ENCODE peak calls at places on chromosomes 2 and 18, in seven cellular contexts. One of them, this sample, is unnamed.
A peak's percentile ranks its signal among the peaks of the same experiment; 100 is the strongest.

GRCh38 chr2:238236571-238236970 is 3.3 kb downstream of the HES6 start:
- DNase-seq in nephron progenitor cell: no peak
- DNase-seq in PC-9: no peak
- DNase-seq in H9: no peak
- DNase-seq in RWPE1: no peak
- DNase-seq in GM13976: no peak
- DNase-seq in A549: no peak
- DNase-seq in this sample: no peak

GRCh38 chr2:157868993-157869392 is 7.1 kb downstream of the ACVR1 start:
- DNase-seq in nephron progenitor cell: no peak
- DNase-seq in GM13976: no peak
- DNase-seq in A549: no peak
- DNase-seq in PC-9: no peak
- DNase-seq in RWPE1: no peak
- DNase-seq in H9: no peak
- DNase-seq in this sample: no peak

GRCh38 chr18:73979742-73980141 is 167.9 kb downstream of the FBXO15 start:
- DNase-seq in PC-9: no peak
- DNase-seq in GM13976: no peak
- DNase-seq in A549: no peak
- DNase-seq in H9: no peak
- DNase-seq in RWPE1: peak; percentile 20
- DNase-seq in nephron progenitor cell: no peak
- DNase-seq in this sample: no peak

GRCh38 chr2:636649-637405 is 40.4 kb downstream of the TMEM18 start:
- DNase-seq in H9: peak; percentile 75
- DNase-seq in GM13976: peak; percentile 80
- DNase-seq in PC-9: peak; percentile 41
- DNase-seq in RWPE1: peak; percentile 67
- DNase-seq in nephron progenitor cell: peak; percentile 79
- DNase-seq in A549: peak; percentile 48
- DNase-seq in this sample: no peak

GRCh38 chr18:48590678-48591077 is 51.8 kb downstream of the CTIF start:
- DNase-seq in GM13976: no peak
- DNase-seq in H9: no peak
- DNase-seq in nephron progenitor cell: no peak
- DNase-seq in A549: peak; percentile 20
- DNase-seq in RWPE1: no peak
- DNase-seq in PC-9: no peak
- DNase-seq in this sample: no peak

GRCh38 chr18:72086421-72086820 is 457.7 kb downstream of the CBLN2 start:
- DNase-seq in PC-9: no peak
- DNase-seq in RWPE1: peak; percentile 0
- DNase-seq in H9: no peak
- DNase-seq in GM13976: no peak
- DNase-seq in nephron progenitor cell: no peak
- DNase-seq in A549: no peak
- DNase-seq in this sample: no peak

GRCh38 chr2:34408100-34408499 is 809.0 kb upstream of the FAM98A start:
- DNase-seq in RWPE1: no peak
- DNase-seq in nephron progenitor cell: no peak
- DNase-seq in PC-9: no peak
- DNase-seq in GM13976: no peak
- DNase-seq in H9: no peak
- DNase-seq in A549: no peak
- DNase-seq in this sample: no peak

GRCh38 chr2:8685697-8686358 is 4.0 kb downstream of the ID2 start:
- DNase-seq in PC-9: peak; percentile 55
- DNase-seq in nephron progenitor cell: peak; percentile 94
- DNase-seq in GM13976: peak; percentile 85
- DNase-seq in A549: peak; percentile 77
- DNase-seq in RWPE1: peak; percentile 59
- DNase-seq in H9: peak; percentile 74
- DNase-seq in this sample: peak; percentile 92

GRCh38 chr18:52190195-52190594 is 149.8 kb upstream of the DCC start:
- DNase-seq in H9: no peak
- DNase-seq in GM13976: no peak
- DNase-seq in A549: no peak
- DNase-seq in nephron progenitor cell: no peak
- DNase-seq in PC-9: no peak
- DNase-seq in RWPE1: no peak
- DNase-seq in this sample: no peak

GRCh38 chr18:26992920-26993319 is 127.4 kb upstream of the AQP4 start:
- DNase-seq in A549: no peak
- DNase-seq in GM13976: no peak
- DNase-seq in PC-9: no peak
- DNase-seq in RWPE1: no peak
- DNase-seq in H9: no peak
- DNase-seq in nephron progenitor cell: no peak
- DNase-seq in this sample: no peak

GRCh38 chr18:24460388-24460787 is at the start of gene HRH4:
- DNase-seq in A549: no peak
- DNase-seq in RWPE1: no peak
- DNase-seq in nephron progenitor cell: no peak
- DNase-seq in GM13976: no peak
- DNase-seq in H9: no peak
- DNase-seq in PC-9: no peak
- DNase-seq in this sample: no peak

GRCh38 chr2:149076863-149077412 is 38.4 kb downstream of the LYPD6B start:
- DNase-seq in RWPE1: no peak
- DNase-seq in GM13976: no peak
- DNase-seq in PC-9: peak; percentile 67
- DNase-seq in nephron progenitor cell: peak; percentile 23
- DNase-seq in A549: no peak
- DNase-seq in H9: peak; percentile 54
- DNase-seq in this sample: no peak

GRCh38 chr2:215554689-215555088 is 118.8 kb upstream of the FN1 start:
- DNase-seq in RWPE1: peak; percentile 34
- DNase-seq in nephron progenitor cell: no peak
- DNase-seq in A549: no peak
- DNase-seq in H9: no peak
- DNase-seq in GM13976: no peak
- DNase-seq in PC-9: no peak
- DNase-seq in this sample: no peak

GRCh38 chr2:69306897-69307695 is 79.9 kb downstream of the GFPT1 start:
- DNase-seq in RWPE1: peak; percentile 70
- DNase-seq in PC-9: peak; percentile 72
- DNase-seq in H9: peak; percentile 87
- DNase-seq in nephron progenitor cell: peak; percentile 88
- DNase-seq in A549: peak; percentile 90
- DNase-seq in GM13976: peak; percentile 94
- DNase-seq in this sample: peak; percentile 94

GRCh38 chr2:197207106-197207505 is 103.5 kb downstream of the ANKRD44 start:
- DNase-seq in nephron progenitor cell: no peak
- DNase-seq in RWPE1: no peak
- DNase-seq in H9: no peak
- DNase-seq in GM13976: no peak
- DNase-seq in A549: no peak
- DNase-seq in PC-9: no peak
- DNase-seq in this sample: no peak

GRCh38 chr2:36819090-36819711 is 122.7 kb downstream of the VIT start:
- DNase-seq in PC-9: no peak
- DNase-seq in A549: no peak
- DNase-seq in RWPE1: no peak
- DNase-seq in GM13976: no peak
- DNase-seq in H9: no peak
- DNase-seq in nephron progenitor cell: no peak
- DNase-seq in this sample: no peak
- TF ChIP-seq CTCF in PC-9: no peak
- TF ChIP-seq CTCF in A549: no peak
- TF ChIP-seq CTCF in RWPE1: no peak
- TF ChIP-seq CTCF in GM13976: no peak
- TF ChIP-seq CTCF in H9: peak; percentile 59
- TF ChIP-seq CTCF in nephron progenitor cell: no peak
- TF ChIP-seq CTCF in this sample: no peak

GRCh38 chr2:14647714-14648113 is 15.2 kb downstream of the LRATD1 start:
- DNase-seq in H9: no peak
- DNase-seq in PC-9: no peak
- DNase-seq in nephron progenitor cell: no peak
- DNase-seq in RWPE1: no peak
- DNase-seq in GM13976: no peak
- DNase-seq in A549: no peak
- DNase-seq in this sample: no peak

GRCh38 chr2:14638488-14638887 is 6.0 kb downstream of the LRATD1 start:
- DNase-seq in H9: no peak
- DNase-seq in GM13976: no peak
- DNase-seq in PC-9: no peak
- DNase-seq in A549: no peak
- DNase-seq in RWPE1: no peak
- DNase-seq in nephron progenitor cell: no peak
- DNase-seq in this sample: no peak

GRCh38 chr2:14641116-14641515 is 8.6 kb downstream of the LRATD1 start:
- DNase-seq in RWPE1: no peak
- DNase-seq in PC-9: no peak
- DNase-seq in GM13976: no peak
- DNase-seq in nephron progenitor cell: no peak
- DNase-seq in A549: no peak
- DNase-seq in H9: no peak
- DNase-seq in this sample: no peak

DNA sequence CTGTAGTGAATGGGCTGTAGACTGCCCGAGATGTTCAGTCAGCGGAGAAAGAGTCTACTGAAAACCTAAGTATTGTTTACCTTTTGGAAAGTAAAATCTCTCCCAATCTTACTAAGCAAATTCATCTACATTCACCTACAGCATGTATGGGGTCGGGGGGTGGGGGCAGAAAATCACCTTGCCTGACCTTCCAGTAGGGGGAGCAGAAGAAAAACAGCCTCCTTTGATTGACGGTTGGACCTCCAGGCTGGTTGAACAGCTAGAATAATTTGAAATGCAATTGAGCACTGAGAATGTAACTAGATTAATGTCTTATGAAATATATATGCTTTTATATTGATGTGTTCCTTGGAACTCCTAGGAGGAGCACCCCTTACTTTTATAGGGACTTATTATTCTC is 10.0 kb downstream of the LRATD1 start:
- DNase-seq in PC-9: no peak
- DNase-seq in H9: no peak
- DNase-seq in RWPE1: no peak
- DNase-seq in A549: no peak
- DNase-seq in GM13976: no peak
- DNase-seq in nephron progenitor cell: no peak
- DNase-seq in this sample: no peak
- TF ChIP-seq CTCF in PC-9: peak; percentile 20
- TF ChIP-seq CTCF in H9: peak; percentile 68
- TF ChIP-seq CTCF in RWPE1: no peak
- TF ChIP-seq CTCF in A549: no peak
- TF ChIP-seq CTCF in GM13976: peak; percentile 7
- TF ChIP-seq CTCF in nephron progenitor cell: peak; percentile 13
- TF ChIP-seq CTCF in this sample: no peak

GRCh38 chr2:62568983-62569837 is 63.2 kb upstream of the TMEM17 start:
- DNase-seq in RWPE1: no peak
- DNase-seq in A549: peak; percentile 20
- DNase-seq in GM13976: no peak
- DNase-seq in H9: no peak
- DNase-seq in PC-9: no peak
- DNase-seq in nephron progenitor cell: no peak
- DNase-seq in this sample: no peak

GRCh38 chr2:62570861-62571698 is 65.1 kb upstream of the TMEM17 start:
- DNase-seq in A549: peak; percentile 58
- DNase-seq in GM13976: peak; percentile 42
- DNase-seq in RWPE1: no peak
- DNase-seq in nephron progenitor cell: peak; percentile 28
- DNase-seq in PC-9: peak; percentile 25
- DNase-seq in H9: peak; percentile 32
- DNase-seq in this sample: no peak

GRCh38 chr2:62576276-62576939 is 70.4 kb upstream of the TMEM17 start:
- DNase-seq in RWPE1: no peak
- DNase-seq in PC-9: no peak
- DNase-seq in GM13976: no peak
- DNase-seq in H9: no peak
- DNase-seq in A549: no peak
- DNase-seq in nephron progenitor cell: no peak
- DNase-seq in this sample: no peak

GRCh38 chr2:62569907-62570793 is 64.2 kb upstream of the TMEM17 start:
- DNase-seq in RWPE1: no peak
- DNase-seq in H9: peak; percentile 36
- DNase-seq in GM13976: no peak
- DNase-seq in nephron progenitor cell: peak; percentile 23
- DNase-seq in A549: peak; percentile 91
- DNase-seq in PC-9: no peak
- DNase-seq in this sample: no peak

DNA sequence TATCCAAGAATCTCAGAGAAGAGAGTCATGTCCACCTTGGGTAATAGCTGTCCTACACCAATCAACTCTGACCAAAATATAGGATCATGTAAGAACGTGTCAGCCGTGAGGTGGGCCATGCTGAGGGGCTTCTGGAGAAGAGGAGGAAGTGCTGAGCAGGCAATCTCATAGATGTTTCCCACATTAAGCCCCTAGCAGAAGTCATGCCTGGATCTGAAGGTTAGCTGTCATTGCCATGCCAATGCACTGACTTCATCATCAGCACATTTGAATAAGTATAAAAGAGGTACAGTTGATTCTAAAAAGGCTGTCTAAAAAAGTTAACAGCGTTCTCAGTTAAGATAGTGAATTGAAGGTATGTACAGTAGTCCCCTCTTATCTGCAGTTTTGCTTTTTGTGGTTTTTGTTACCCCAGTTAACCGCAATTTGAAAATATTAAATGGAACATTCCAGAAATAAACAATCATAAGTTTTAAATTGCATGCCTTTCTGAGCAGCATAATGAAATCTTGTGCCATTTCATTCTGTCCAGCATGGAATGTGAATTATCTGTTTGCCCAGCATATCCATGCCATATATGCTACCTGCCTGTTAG is 67.2 kb upstream of the TMEM17 start:
- DNase-seq in GM13976: no peak
- DNase-seq in PC-9: no peak
- DNase-seq in nephron progenitor cell: no peak
- DNase-seq in H9: no peak
- DNase-seq in A549: no peak
- DNase-seq in RWPE1: no peak
- DNase-seq in this sample: no peak
- TF ChIP-seq CTCF in GM13976: no peak
- TF ChIP-seq CTCF in PC-9: no peak
- TF ChIP-seq CTCF in nephron progenitor cell: no peak
- TF ChIP-seq CTCF in H9: no peak
- TF ChIP-seq CTCF in A549: no peak
- TF ChIP-seq CTCF in RWPE1: no peak
- TF ChIP-seq CTCF in this sample: no peak

GRCh38 chr2:85434677-85435076 is 16.2 kb downstream of the SH2D6 start:
- DNase-seq in PC-9: no peak
- DNase-seq in H9: no peak
- DNase-seq in A549: no peak
- DNase-seq in RWPE1: no peak
- DNase-seq in nephron progenitor cell: no peak
- DNase-seq in GM13976: no peak
- DNase-seq in this sample: no peak

GRCh38 chr2:85437488-85438290 is 19.2 kb downstream of the SH2D6 start:
- DNase-seq in nephron progenitor cell: peak; percentile 70
- DNase-seq in PC-9: peak; percentile 74
- DNase-seq in H9: peak; percentile 79
- DNase-seq in A549: peak; percentile 89
- DNase-seq in GM13976: peak; percentile 90
- DNase-seq in RWPE1: peak; percentile 69
- DNase-seq in this sample: peak; percentile 90

GRCh38 chr2:85436836-85437487 is 18.4 kb downstream of the SH2D6 start:
- DNase-seq in PC-9: no peak
- DNase-seq in H9: no peak
- DNase-seq in A549: no peak
- DNase-seq in GM13976: no peak
- DNase-seq in nephron progenitor cell: no peak
- DNase-seq in RWPE1: no peak
- DNase-seq in this sample: no peak

GRCh38 chr2:85435220-85435958 is 16.9 kb downstream of the SH2D6 start:
- DNase-seq in GM13976: no peak
- DNase-seq in A549: no peak
- DNase-seq in H9: no peak
- DNase-seq in nephron progenitor cell: no peak
- DNase-seq in PC-9: no peak
- DNase-seq in RWPE1: no peak
- DNase-seq in this sample: no peak

GRCh38 chr2:85435986-85436835 is 17.7 kb downstream of the SH2D6 start:
- DNase-seq in nephron progenitor cell: no peak
- DNase-seq in A549: no peak
- DNase-seq in PC-9: no peak
- DNase-seq in H9: no peak
- DNase-seq in GM13976: no peak
- DNase-seq in RWPE1: no peak
- DNase-seq in this sample: no peak
- TF ChIP-seq CTCF in nephron progenitor cell: no peak
- TF ChIP-seq CTCF in A549: no peak
- TF ChIP-seq CTCF in PC-9: no peak
- TF ChIP-seq CTCF in H9: peak; percentile 51
- TF ChIP-seq CTCF in GM13976: no peak
- TF ChIP-seq CTCF in RWPE1: no peak
- TF ChIP-seq CTCF in this sample: no peak

This sample was measured in osteocyte.